ENCODE peak calls at places on chromosomes 3 and 15, in eight cellular contexts. W is Peyer's patch, Z is HCT116, Q is gastrocnemius medialis, P is HL-60, B is thoracic aorta, V is lower lobe of right lung, C is brain microvascular endothelial cell. X is an unnamed sample. For H3K27me3, the result is how much of the 10 kb centered on the place peaks cover.

GRCh38 chr3:140602781-140603180 is 75.1 kb upstream of the TRIM42 start:
- DNase-seq in W (no peak), Z (no peak), Q (no peak), P (no peak), B (no peak), V (no peak), C (no peak), X (no peak)

GRCh38 chr3:175659951-175660350 is 800.8 kb downstream of the NAALADL2 start:
- DNase-seq in W (no peak), Z (no peak), Q (no peak), P (no peak), B (no peak), V (no peak), C (no peak), X (peak)

GRCh38 chr15:73647259-73648026 is 14.3 kb upstream of the NPTN start:
- DNase-seq in W (no peak), Z (no peak), Q (no peak), P (no peak), B (no peak), V (no peak), C (no peak), X (peak)

GRCh38 chr3:102866845-102867244 is 432.0 kb downstream of the ZPLD1 start:
- DNase-seq in W (no peak), Z (no peak), Q (no peak), P (no peak), B (no peak), V (no peak), C (no peak), X (no peak)

GRCh38 chr3:44883213-44883955 is 9.0 kb downstream of the TGM4 start:
- DNase-seq in W (no peak), Z (no peak), Q (no peak), P (no peak), B (no peak), V (no peak), C (no peak), X (peak)

GRCh38 chr15:58043192-58043903 is 22.2 kb downstream of the ALDH1A2 start:
- DNase-seq in W (peak), Z (peak), Q (no peak), P (no peak), B (no peak), V (peak), C (peak), X (no peak)

GRCh38 chr3:56624725-56625124 is 58.3 kb downstream of the TASOR start:
- DNase-seq in W (no peak), Z (no peak), Q (no peak), P (no peak), B (no peak), V (no peak), C (peak), X (no peak)

GRCh38 chr3:152402698-152403456 is 134.1 kb downstream of the MBNL1 start:
- DNase-seq in W (no peak), Z (no peak), Q (no peak), P (no peak), B (no peak), V (no peak), C (no peak), X (no peak)

GRCh38 chr3:88059380-88060160 is 515 bp downstream of the ZNF654 start:
- DNase-seq in W (peak), Z (no peak), Q (peak), P (no peak), B (no peak), V (no peak), C (no peak), X (no peak)

GRCh38 chr3:179404307-179404706 is 47.0 kb downstream of the GNB4 start:
- DNase-seq in W (no peak), Z (no peak), Q (no peak), P (no peak), B (no peak), V (no peak), C (no peak), X (no peak)

GRCh38 chr15:85100186-85100937 is 118.7 kb downstream of the PDE8A start:
- DNase-seq in W (no peak), Z (no peak), Q (no peak), P (peak), B (no peak), V (peak), C (no peak), X (no peak)

GRCh38 chr3:187939891-187940290 is 194.6 kb upstream of the BCL6 start:
- DNase-seq in W (no peak), Z (no peak), Q (no peak), P (no peak), B (no peak), V (no peak), C (no peak), X (no peak)

GRCh38 chr15:68228143-68228970 is 1.2 kb downstream of the CLN6 start:
- DNase-seq in W (no peak), Z (no peak), Q (no peak), P (no peak), B (no peak), V (no peak), C (no peak), X (no peak)

GRCh38 chr3:48437812-48438211 is 2.1 kb downstream of the CCDC51 start:
- DNase-seq in W (no peak), Z (no peak), Q (no peak), P (no peak), B (no peak), V (no peak), C (no peak), X (no peak)

GRCh38 chr3:143693506-143693905 is 154.8 kb downstream of the SLC9A9 start:
- DNase-seq in W (no peak), Z (no peak), Q (no peak), P (no peak), B (no peak), V (no peak), C (no peak), X (no peak)

GRCh38 chr15:44215594-44215993 is 20.5 kb upstream of the FRMD5 start:
- DNase-seq in W (no peak), Z (peak), Q (no peak), P (no peak), B (no peak), V (no peak), C (peak), X (peak)

GRCh38 chr3:84680700-84681099 is 278.1 kb upstream of the CADM2 start:
- DNase-seq in W (no peak), Z (no peak), Q (no peak), P (no peak), B (no peak), V (no peak), C (no peak), X (no peak)

GRCh38 chr15:36294359-36294758 is 285.1 kb upstream of the CDIN1 start:
- DNase-seq in W (no peak), Z (no peak), Q (no peak), P (no peak), B (no peak), V (no peak), C (no peak), X (no peak)

GRCh38 chr3:32045091-32045964 is 61.1 kb upstream of the GPD1L start:
- DNase-seq in W (no peak), Z (peak), Q (peak), P (no peak), B (no peak), V (no peak), C (no peak), X (peak)

GRCh38 chr3:4976109-4976508 is 3.1 kb upstream of the BHLHE40 start:
- DNase-seq in W (no peak), Z (peak), Q (peak), P (peak), B (no peak), V (peak), C (peak), X (peak)

GRCh38 chr3:72401005-72401404 is 447.2 kb downstream of the SHQ1 start:
- DNase-seq in W (no peak), Z (no peak), Q (no peak), P (no peak), B (no peak), V (no peak), C (peak), X (no peak)

GRCh38 chr3:13700362-13700761 is 151.4 kb downstream of the FBLN2 start:
- DNase-seq in W (no peak), Z (no peak), Q (no peak), P (no peak), B (no peak), V (no peak), C (no peak), X (no peak)

GRCh38 chr15:33218071-33218491 is 23.6 kb upstream of the FMN1 start:
- DNase-seq in W (no peak), Z (no peak), Q (no peak), P (no peak), B (no peak), V (no peak), C (no peak), X (no peak)

GRCh38 chr3:120846073-120846472 is 61.9 kb upstream of the STXBP5L start:
- DNase-seq in W (no peak), Z (no peak), Q (no peak), P (no peak), B (no peak), V (no peak), C (no peak), X (no peak)

GRCh38 chr3:37751016-37751415 is 110.7 kb upstream of the CTDSPL start:
- DNase-seq in W (no peak), Z (no peak), Q (no peak), P (no peak), B (no peak), V (no peak), C (no peak), X (no peak)

GRCh38 chr15:60572462-60573214 is 93.7 kb upstream of the ICE2 start:
- DNase-seq in W (no peak), Z (no peak), Q (no peak), P (no peak), B (no peak), V (no peak), C (no peak), X (no peak)

GRCh38 chr15:71079208-71080044 is 35.8 kb upstream of the THSD4 start:
- DNase-seq in W (no peak), Z (no peak), Q (no peak), P (no peak), B (peak), V (no peak), C (peak), X (peak)

GRCh38 chr3:124620600-124621063 is 109.6 kb upstream of the UMPS start:
- DNase-seq in W (peak), Z (no peak), Q (no peak), P (no peak), B (no peak), V (no peak), C (peak), X (peak)

GRCh38 chr15:47185222-47185800 is 532.0 kb upstream of the SEMA6D start:
- DNase-seq in W (no peak), Z (no peak), Q (no peak), P (no peak), B (no peak), V (no peak), C (no peak), X (no peak)

GRCh38 chr15:36960179-36960946 is 140.0 kb downstream of the MEIS2 start:
- DNase-seq in W (no peak), Z (no peak), Q (no peak), P (no peak), B (no peak), V (no peak), C (no peak), X (no peak)

GRCh38 chr15:90022905-90023700 is 22.0 kb downstream of the ZNF710 start:
- DNase-seq in W (no peak), Z (no peak), Q (no peak), P (no peak), B (no peak), V (no peak), C (no peak), X (no peak)

GRCh38 chr3:121844892-121845291 is 9.9 kb downstream of the EAF2 start:
- DNase-seq in W (no peak), Z (no peak), Q (no peak), P (no peak), B (no peak), V (no peak), C (no peak), X (no peak)

GRCh38 chr3:12758025-12758830 is 831 bp downstream of the TMEM40 start:
- DNase-seq in W (no peak), Z (no peak), Q (no peak), P (no peak), B (no peak), V (peak), C (peak), X (no peak)

GRCh38 chr15:98801234-98801561 is 152.9 kb downstream of the IGF1R start:
- DNase-seq in W (no peak), Z (no peak), Q (no peak), P (no peak), B (no peak), V (no peak), C (no peak), X (no peak)

GRCh38 chr15:85405467-85405866 is 25.1 kb downstream of the AKAP13 start:
- DNase-seq in W (no peak), Z (no peak), Q (no peak), P (no peak), B (no peak), V (no peak), C (no peak), X (no peak)

GRCh38 chr3:157282261-157283191 is 122.6 kb upstream of the CCNL1 start:
- DNase-seq in W (no peak), Z (no peak), Q (peak), P (no peak), B (no peak), V (no peak), C (peak), X (peak)

GRCh38 chr3:32706348-32707025 is 21.5 kb downstream of the CNOT10 start:
- DNase-seq in W (no peak), Z (no peak), Q (no peak), P (no peak), B (no peak), V (no peak), C (no peak), X (no peak)

GRCh38 chr3:183435701-183436100 is 7.3 kb upstream of the MCF2L2 start:
- DNase-seq in W (no peak), Z (no peak), Q (no peak), P (no peak), B (no peak), V (no peak), C (no peak), X (no peak)

DNA sequence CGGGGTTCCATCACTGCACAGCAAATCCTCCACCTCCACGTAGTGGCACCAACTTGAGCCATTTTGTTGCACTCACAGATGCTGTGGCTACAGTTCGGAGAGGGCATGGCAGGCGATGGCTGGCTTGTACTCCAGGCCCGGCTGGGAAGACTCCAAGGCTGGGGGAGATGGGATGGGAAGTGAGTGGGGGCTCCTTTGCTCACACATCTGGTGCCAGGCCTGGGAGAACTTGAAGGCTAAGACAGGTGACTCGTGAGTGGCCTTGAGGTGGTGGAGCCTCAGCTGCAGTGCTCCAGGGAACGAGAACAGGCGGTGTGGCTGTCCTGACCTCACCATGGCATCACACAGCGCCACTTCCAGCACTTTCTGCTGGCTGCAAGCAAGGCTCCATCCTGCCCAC is 87.9 kb downstream of the PLXNA1 start:
- DNase-seq in W (no peak), Z (no peak), Q (no peak), P (no peak), B (no peak), V (peak), C (no peak), X (no peak)
- H3K27me3 ChIP-seq in W (under half), Z (under half), Q (under half), P (under half), B (under half), V (under half), C (under half), X (under half)

GRCh38 chr3:63199606-63200005 is 78.5 kb upstream of the SYNPR start:
- DNase-seq in W (no peak), Z (no peak), Q (no peak), P (no peak), B (no peak), V (no peak), C (no peak), X (no peak)

GRCh38 chr3:63192248-63192647 is 85.9 kb upstream of the SYNPR start:
- DNase-seq in W (no peak), Z (no peak), Q (no peak), P (no peak), B (no peak), V (no peak), C (no peak), X (no peak)

DNA sequence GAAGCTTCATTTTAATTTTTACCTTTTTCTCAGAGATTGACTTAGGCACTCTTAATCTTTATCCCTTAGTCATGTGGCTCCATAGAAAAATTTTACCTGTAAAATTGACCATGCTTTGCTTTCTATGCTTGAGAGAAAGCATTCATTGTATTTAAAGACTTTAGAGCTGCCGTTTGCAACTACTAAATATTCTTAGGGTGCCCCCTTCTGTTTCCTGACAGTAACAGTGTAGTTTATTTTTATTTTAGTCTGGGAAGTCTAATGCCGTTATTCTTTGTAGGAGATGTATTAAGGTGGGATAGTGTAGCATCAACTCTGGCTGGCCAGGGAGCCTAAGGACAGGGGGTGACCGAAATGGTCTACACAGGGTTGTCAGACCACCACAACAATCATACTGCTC is 84.5 kb upstream of the SYNPR start:
- DNase-seq in W (no peak), Z (peak), Q (no peak), P (no peak), B (no peak), V (no peak), C (no peak), X (peak)
- TF ChIP-seq CTCF in W (peak), Z (peak), Q (no peak), P (no peak), B (no peak), V (peak), C (peak), X (peak)

GRCh38 chr15:82650046-82650670 is 3.0 kb upstream of the CPEB1 start:
- DNase-seq in W (no peak), Z (no peak), Q (no peak), P (no peak), B (no peak), V (no peak), C (no peak), X (no peak)

GRCh38 chr15:82648257-82649103 is 1.3 kb upstream of the CPEB1 start:
- DNase-seq in W (no peak), Z (no peak), Q (no peak), P (no peak), B (no peak), V (no peak), C (no peak), X (no peak)

GRCh38 chr15:82647045-82647834 is at the start of gene CPEB1:
- DNase-seq in W (no peak), Z (no peak), Q (peak), P (no peak), B (no peak), V (peak), C (no peak), X (no peak)

GRCh38 chr15:82647835-82648256 is 683 bp upstream of the CPEB1 start:
- DNase-seq in W (peak), Z (no peak), Q (no peak), P (no peak), B (no peak), V (peak), C (no peak), X (no peak)

GRCh38 chr15:82649226-82649999 is 2.2 kb upstream of the CPEB1 start:
- DNase-seq in W (no peak), Z (no peak), Q (no peak), P (no peak), B (no peak), V (no peak), C (no peak), X (no peak)
- H3K27me3 ChIP-seq in W (under half), Z (under half), Q (under half), P (under half), B (under half), V (under half), C (under half), X (half or more)

GRCh38 chr3:112333386-112334334 is 704 bp downstream of the CD200 start:
- DNase-seq in W (no peak), Z (no peak), Q (no peak), P (no peak), B (no peak), V (no peak), C (no peak), X (no peak)

GRCh38 chr3:112338021-112338726 is 5.2 kb downstream of the CD200 start:
- DNase-seq in W (no peak), Z (no peak), Q (no peak), P (no peak), B (no peak), V (no peak), C (no peak), X (no peak)

GRCh38 chr3:112327371-112327951 is 5.5 kb upstream of the CD200 start:
- DNase-seq in W (no peak), Z (peak), Q (no peak), P (peak), B (no peak), V (no peak), C (peak), X (peak)

GRCh38 chr3:112334709-112335108 is 1.8 kb downstream of the CD200 start:
- DNase-seq in W (no peak), Z (no peak), Q (no peak), P (no peak), B (no peak), V (no peak), C (no peak), X (no peak)

DNA sequence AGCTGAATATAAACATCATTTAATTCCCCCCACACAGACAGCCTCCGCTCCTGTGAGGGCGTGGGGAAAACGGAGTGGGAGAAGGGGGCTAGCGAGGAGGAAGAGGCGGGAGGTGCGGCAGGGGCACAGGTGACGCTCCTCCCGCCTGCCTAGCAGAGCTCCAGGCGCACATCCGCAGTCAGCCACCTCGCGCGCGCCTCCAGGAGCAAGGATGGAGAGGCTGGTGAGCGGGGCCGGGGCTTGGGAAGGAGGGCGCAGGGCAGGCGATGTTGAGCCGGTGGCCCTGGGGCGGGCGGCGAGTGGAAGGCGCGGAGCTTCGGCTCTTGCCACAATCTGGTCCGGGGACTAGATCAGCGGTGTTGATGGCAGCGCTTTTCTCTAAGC is at the start of gene CD200:
- DNase-seq in W (peak), Z (no peak), Q (no peak), P (no peak), B (no peak), V (peak), C (peak), X (no peak)
- TF ChIP-seq CTCF in W (peak), Z (no peak), Q (no peak), P (no peak), B (peak), V (no peak), C (no peak), X (peak)